ENCODE peak calls at places on chromosomes 16 and 17, in four cellular contexts. N, P, H and X are unnamed samples.

GRCh38 chr17:6648181-6648580 is 3.2 kb downstream of the MED31 start:
- DNase-seq in P (no peak), H (peak; percentile 11), N (no peak), X (no peak)

GRCh38 chr16:1745900-1746692 is 25.2 kb downstream of the NME3 start:
- DNase-seq in N (no peak), P (no peak), H (peak; percentile 65), X (no peak)

GRCh38 chr16:2511128-2511785 is 2.5 kb upstream of the ATP6V0C start:
- DNase-seq in H (peak; percentile 65), N (no peak), P (peak; percentile 68), X (no peak)

GRCh38 chr17:80214878-80215210 is 5.3 kb downstream of the SGSH start:
- DNase-seq in H (no peak), P (no peak), N (no peak), X (no peak)

GRCh38 chr17:32555611-32556310 is 69.0 kb downstream of the CDK5R1 start:
- DNase-seq in H (no peak), N (no peak), P (no peak), X (no peak)

GRCh38 chr17:75622071-75622470 is 11.2 kb upstream of the SMIM5 start:
- DNase-seq in N (no peak), H (no peak), P (no peak), X (no peak)

GRCh38 chr17:31339906-31340661 is 18.7 kb upstream of the EVI2A start:
- DNase-seq in P (no peak), N (no peak), H (peak; percentile 82), X (no peak)

GRCh38 chr17:73201215-73202069 is 8.6 kb downstream of the COG1 start:
- DNase-seq in N (no peak), H (no peak), P (no peak), X (no peak)

GRCh38 chr16:56936491-56936890 is 4.5 kb downstream of the HERPUD1 start:
- DNase-seq in N (no peak), H (no peak), P (no peak), X (no peak)

GRCh38 chr17:51165680-51166197 is 472 bp upstream of the NME2 start:
- DNase-seq in N (peak; percentile 13), P (no peak), H (no peak), X (no peak)

GRCh38 chr17:58156839-58157803 is 8.9 kb downstream of the OR4D1 start:
- DNase-seq in P (peak; percentile 21), N (peak; percentile 66), H (peak; percentile 3), X (no peak)

GRCh38 chr16:29698042-29698441 is 19.1 kb downstream of the QPRT start:
- DNase-seq in P (no peak), N (no peak), H (no peak), X (no peak)

GRCh38 chr17:27206447-27206846 is 87.5 kb upstream of the WSB1 start:
- DNase-seq in H (peak; percentile 4), P (no peak), N (no peak), X (peak; percentile 16)

GRCh38 chr16:56870271-56870888 is 5.4 kb downstream of the SLC12A3 start:
- DNase-seq in N (no peak), P (no peak), H (no peak), X (no peak)

GRCh38 chr17:36881323-36881722 is 56.0 kb upstream of the LHX1 start:
- DNase-seq in N (no peak), P (no peak), H (no peak), X (no peak)

GRCh38 chr17:6387858-6388257 is 47.1 kb downstream of the AIPL1 start:
- DNase-seq in N (no peak), P (no peak), H (no peak), X (no peak)

GRCh38 chr17:13594310-13594709 is 7.4 kb downstream of the HS3ST3A1 start:
- DNase-seq in N (no peak), H (no peak), P (no peak), X (no peak)

GRCh38 chr16:31365131-31365865 is 10.3 kb downstream of the ITGAX start:
- DNase-seq in H (no peak), P (no peak), N (no peak), X (no peak)

GRCh38 chr17:54404259-54404658 is 496.4 kb upstream of the TOM1L1 start:
- DNase-seq in H (no peak), N (no peak), P (no peak), X (no peak)

GRCh38 chr17:41868568-41868967 is 3.3 kb upstream of the KLHL11 start:
- DNase-seq in H (no peak), N (no peak), P (no peak), X (no peak)

GRCh38 chr16:64428463-64428862 is 693.4 kb downstream of the CDH11 start:
- DNase-seq in H (peak; percentile 67), P (no peak), N (no peak), X (no peak)

GRCh38 chr16:81005644-81006471 is 827 bp downstream of the CMC2 start:
- DNase-seq in H (peak; percentile 32), N (no peak), P (no peak), X (no peak)

GRCh38 chr16:87731607-87732006 is 34.2 kb downstream of the KLHDC4 start:
- DNase-seq in H (no peak), P (no peak), N (no peak), X (no peak)

GRCh38 chr17:47792979-47793378 is 28.6 kb downstream of the OSBPL7 start:
- DNase-seq in H (no peak), P (no peak), N (no peak), X (no peak)

GRCh38 chr17:41718287-41718645 is 6.1 kb downstream of the GAST start:
- DNase-seq in P (no peak), N (no peak), H (no peak), X (no peak)

GRCh38 chr17:33435716-33436301 is 142.7 kb upstream of the ASIC2 start:
- DNase-seq in H (peak; percentile 5), N (no peak), P (no peak), X (no peak)

GRCh38 chr16:27689711-27690110 is 139.8 kb downstream of the KATNIP start:
- DNase-seq in N (no peak), H (no peak), P (no peak), X (no peak)

GRCh38 chr17:76444518-76445311 is 8.2 kb downstream of the UBE2O start:
- DNase-seq in P (no peak), N (no peak), H (no peak), X (no peak)

DNA sequence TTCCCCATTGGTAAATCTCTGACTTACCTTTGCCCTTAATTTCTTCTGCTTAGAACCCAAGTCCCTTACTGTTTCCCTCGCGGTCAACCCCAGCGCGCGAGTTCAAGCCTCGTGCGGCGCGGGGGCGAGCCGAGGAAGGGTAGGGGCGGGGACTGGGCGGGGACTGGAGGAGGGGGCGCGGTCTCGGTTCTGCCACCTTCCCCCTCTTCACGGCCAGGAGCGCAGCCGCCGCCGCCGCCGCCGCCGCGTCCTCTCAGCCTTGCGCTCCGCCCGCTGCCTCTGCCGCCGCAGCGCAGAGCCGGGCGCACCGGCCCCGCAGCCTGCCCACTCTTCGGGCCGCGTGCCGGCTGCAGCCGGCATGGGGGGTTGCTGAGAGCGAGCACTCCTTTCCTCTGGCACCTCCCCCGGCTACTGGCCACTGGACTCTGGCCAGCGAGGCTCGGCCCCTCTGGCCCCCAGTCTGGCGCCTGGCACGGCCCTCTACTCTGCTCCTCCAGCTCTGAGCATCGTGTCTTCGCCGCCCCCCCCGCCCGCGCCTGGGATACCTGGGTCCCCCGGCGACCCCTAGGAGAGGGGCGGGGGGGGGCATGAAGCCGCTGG is at the start of gene RAPGEFL1:
- DNase-seq in H (peak; percentile 77), N (peak; percentile 77), P (peak; percentile 82), X (peak; percentile 45)
- H3K4me3 ChIP-seq in H (peak within 1 kb of the TSS; percentile 47), N (peak within 1 kb of the TSS; percentile 53), P (peak within 1 kb of the TSS; percentile 63), X (no peak within 1 kb of the TSS)

GRCh38 chr16:67653131-67654068 is 6.7 kb downstream of the ACD start:
- DNase-seq in P (no peak), N (no peak), H (no peak), X (no peak)
- H3K4me3 ChIP-seq in P (peak overlapping the region; percentile 60), N (no peak overlapping the region), H (peak overlapping the region; percentile 46), X (no peak overlapping the region)

DNA sequence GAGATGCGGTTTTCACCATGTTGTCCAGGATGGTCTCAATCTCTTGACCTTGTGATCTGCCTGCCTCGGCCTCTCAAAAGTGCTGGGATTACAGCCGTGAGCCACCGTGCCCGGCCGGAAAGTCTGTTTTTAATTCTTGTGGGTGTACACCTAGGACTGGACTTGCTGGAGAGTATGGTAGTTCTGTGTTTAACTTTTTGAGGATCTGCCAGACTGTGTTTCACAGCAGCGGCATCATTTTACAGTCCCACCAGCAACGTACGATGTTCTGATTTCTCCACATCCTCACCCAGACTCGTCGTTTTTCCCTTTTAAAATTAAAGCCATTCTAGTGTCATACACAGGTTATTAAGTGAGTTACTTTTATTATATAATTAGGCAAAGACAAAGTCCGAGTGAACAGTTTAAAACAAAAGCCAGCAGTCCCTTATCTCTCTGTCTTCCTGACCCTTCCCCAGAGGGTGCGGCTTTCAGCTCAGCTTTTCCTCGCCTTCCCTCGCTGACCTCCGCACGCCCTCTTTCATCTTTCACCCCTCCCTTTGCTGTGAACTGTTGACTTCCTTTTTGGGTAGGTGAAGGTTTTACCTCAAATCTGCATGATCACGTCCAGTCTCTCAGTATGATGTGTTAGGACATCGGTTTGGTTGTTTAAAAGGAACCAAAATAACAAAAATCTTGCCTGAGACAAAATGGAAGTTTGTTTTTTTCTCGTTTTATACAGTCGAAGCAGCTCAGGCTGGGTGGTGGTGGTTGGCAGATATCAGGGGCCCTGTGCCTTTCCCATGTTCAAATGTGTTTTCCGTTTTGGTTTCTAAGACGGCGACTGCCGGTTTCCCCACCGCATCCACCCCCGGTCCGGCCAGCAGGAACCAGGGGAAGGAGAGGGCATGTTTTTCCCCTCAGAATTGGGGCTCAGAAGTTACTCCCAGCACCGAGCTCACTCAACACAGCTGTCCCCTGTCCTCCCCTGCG is 18.0 kb downstream of the FAM234A start:
- DNase-seq in H (peak; percentile 30), N (peak; percentile 18), P (no peak), X (no peak)
- H3K4me3 ChIP-seq in H (no peak overlapping the region), N (peak overlapping the region; percentile 24), P (peak overlapping the region; percentile 49), X (no peak overlapping the region)

GRCh38 chr17:78538033-78538776 is 39.0 kb downstream of the DNAH17 start:
- DNase-seq in P (no peak), H (no peak), N (no peak), X (peak; percentile 44)

GRCh38 chr17:78537217-78537860 is 39.9 kb downstream of the DNAH17 start:
- DNase-seq in P (no peak), H (no peak), N (no peak), X (no peak)

GRCh38 chr17:78532922-78533640 is 44.1 kb downstream of the DNAH17 start:
- DNase-seq in H (peak; percentile 21), N (no peak), P (no peak), X (no peak)

GRCh38 chr17:78534492-78535284 is 42.5 kb downstream of the DNAH17 start:
- DNase-seq in H (no peak), P (no peak), N (no peak), X (no peak)

DNA sequence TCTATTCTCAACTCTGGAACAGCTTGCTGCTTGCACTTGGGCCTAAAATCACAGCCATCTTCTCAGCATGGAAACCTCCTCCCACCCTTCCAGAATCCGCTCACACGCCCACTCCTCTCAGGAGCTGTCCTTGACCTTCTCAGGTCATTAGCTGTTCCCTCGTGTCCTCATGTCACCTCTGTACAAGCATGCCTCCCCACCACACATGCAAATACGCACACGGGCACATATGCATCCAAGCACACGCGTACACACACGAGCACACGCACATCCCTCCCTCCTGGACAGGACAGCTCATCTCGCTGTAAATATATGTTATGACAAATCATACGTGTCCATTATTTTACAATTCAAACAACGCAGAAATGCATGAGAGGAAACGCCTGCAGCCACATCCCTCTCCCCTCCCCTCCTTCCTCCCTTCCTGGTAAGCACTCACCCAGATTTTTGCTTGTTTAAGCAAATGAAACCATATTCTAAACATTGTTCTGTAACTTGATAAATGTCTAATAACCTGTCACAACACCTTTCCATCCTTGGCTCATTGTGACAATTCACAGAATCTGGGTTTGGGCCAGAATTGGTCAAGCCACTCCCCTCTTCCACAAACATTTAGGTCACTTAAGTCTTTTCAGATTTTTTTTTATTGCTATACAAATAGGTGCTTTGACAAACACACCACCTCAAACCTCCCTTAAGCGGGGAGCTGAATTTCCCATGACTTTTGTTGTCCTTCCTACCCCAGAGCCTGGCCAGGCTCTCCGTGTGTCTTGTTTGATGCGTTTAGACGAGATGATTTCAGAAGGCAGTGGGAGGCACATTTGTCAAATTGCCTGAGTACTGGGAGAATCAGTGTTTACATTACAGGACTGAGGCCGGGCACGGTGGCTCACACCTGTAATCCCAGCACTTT is 41.7 kb downstream of the DNAH17 start:
- DNase-seq in N (no peak), P (no peak), H (no peak), X (peak; percentile 50)
- H3K4me3 ChIP-seq in N (no peak overlapping the region), P (no peak overlapping the region), H (no peak overlapping the region), X (no peak overlapping the region)